ENCODE peak calls at places on chromosomes 7 and 10, in four cellular contexts. G is endothelial cell of umbilical vein, K is GM12878, E is K562. Q is an unnamed sample.

GRCh38 chr10:51048792-51049191 is 25.5 kb upstream of the PRKG1 start:
- DNase-seq in G (no peak), K (no peak), E (no peak), Q (no peak)

GRCh38 chr7:116161733-116162132 is 48.6 kb upstream of the TES start:
- DNase-seq in G (no peak), K (no peak), E (no peak), Q (no peak)

GRCh38 chr7:153043440-153043839 is 283.9 kb downstream of the ACTR3B start:
- DNase-seq in G (no peak), K (no peak), E (no peak), Q (no peak)

GRCh38 chr10:70722820-70723424 is 50.6 kb downstream of the ADAMTS14 start:
- DNase-seq in G (no peak), K (no peak), E (no peak), Q (peak)

GRCh38 chr10:13470270-13470669 is 58.5 kb downstream of the BEND7 start:
- DNase-seq in G (no peak), K (no peak), E (no peak), Q (no peak)

GRCh38 chr7:135519871-135520270 is 10.0 kb upstream of the CNOT4 start:
- DNase-seq in G (no peak), K (no peak), E (no peak), Q (no peak)

GRCh38 chr7:137417464-137417863 is 73.9 kb upstream of the PTN start:
- DNase-seq in G (no peak), K (no peak), E (no peak), Q (no peak)

GRCh38 chr10:124744047-124744687 is at the start of gene FAM53B:
- DNase-seq in G (peak), K (no peak), E (peak), Q (peak)

DNA sequence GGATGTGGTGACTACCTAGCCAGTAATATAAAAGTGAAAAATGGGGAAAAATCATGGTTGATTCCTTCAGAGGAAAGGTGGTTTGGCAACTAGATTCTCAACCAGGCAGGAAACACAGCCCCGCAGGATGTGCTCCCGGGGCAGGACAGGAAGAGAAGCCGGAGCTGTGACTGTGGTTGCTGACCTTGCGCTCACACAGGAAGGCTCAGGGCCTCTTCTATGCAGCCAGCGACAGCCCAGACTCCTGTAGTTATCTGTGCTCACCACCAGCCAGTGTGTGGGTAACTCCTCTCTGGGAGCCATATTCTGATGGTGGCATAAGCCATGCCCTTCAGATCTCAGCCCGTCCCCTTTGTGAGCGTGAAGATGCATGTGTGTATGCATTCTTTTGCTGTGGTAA is 138.2 kb downstream of the RNF216 start:
- DNase-seq in G (peak), K (no peak), E (no peak), Q (no peak)
- TF ChIP-seq FOS in G (peak), K (no peak), E (no peak), Q (no peak)

GRCh38 chr10:6050801-6051445 is 11.2 kb downstream of the IL2RA start:
- DNase-seq in G (no peak), K (peak), E (peak), Q (peak)
- TF ChIP-seq FOS in G (no peak), K (no peak), E (no peak), Q (no peak)

DNA sequence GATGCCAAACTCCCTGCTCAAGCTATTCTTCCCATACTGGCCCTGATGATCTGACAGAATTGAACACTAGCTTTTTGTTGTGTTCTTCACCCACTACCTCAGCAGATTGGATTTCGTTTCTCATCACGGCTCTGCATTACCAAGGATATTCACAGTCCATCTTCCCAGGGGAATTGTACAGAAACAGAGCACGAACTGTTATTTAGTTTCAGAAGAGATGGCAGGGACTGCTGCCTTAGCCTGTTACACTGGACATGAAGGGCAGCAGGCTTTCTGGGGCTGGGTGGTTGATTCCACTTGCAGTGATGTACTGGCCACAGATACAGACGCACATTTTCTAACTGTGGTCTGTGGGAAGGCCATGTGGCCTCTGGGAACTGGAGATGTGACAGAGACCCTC is 82.0 kb downstream of the RNF216 start:
- DNase-seq in G (no peak), K (no peak), E (no peak), Q (peak)
- TF ChIP-seq FOS in G (no peak), K (no peak), E (no peak), Q (no peak)

GRCh38 chr10:52740155-52740549 is 32.4 kb downstream of the MBL2 start:
- DNase-seq in G (no peak), K (no peak), E (no peak), Q (no peak)

GRCh38 chr10:52740913-52741675 is 31.5 kb downstream of the MBL2 start:
- DNase-seq in G (peak), K (no peak), E (peak), Q (peak)

GRCh38 chr10:52741851-52742250 is 30.7 kb downstream of the MBL2 start:
- DNase-seq in G (no peak), K (no peak), E (no peak), Q (no peak)

GRCh38 chr10:52744057-52744819 is 28.3 kb downstream of the MBL2 start:
- DNase-seq in G (no peak), K (no peak), E (no peak), Q (no peak)

GRCh38 chr10:52742723-52743122 is 29.9 kb downstream of the MBL2 start:
- DNase-seq in G (no peak), K (no peak), E (no peak), Q (no peak)
- TF ChIP-seq FOS in G (no peak), K (no peak), E (no peak), Q (no peak)

DNA sequence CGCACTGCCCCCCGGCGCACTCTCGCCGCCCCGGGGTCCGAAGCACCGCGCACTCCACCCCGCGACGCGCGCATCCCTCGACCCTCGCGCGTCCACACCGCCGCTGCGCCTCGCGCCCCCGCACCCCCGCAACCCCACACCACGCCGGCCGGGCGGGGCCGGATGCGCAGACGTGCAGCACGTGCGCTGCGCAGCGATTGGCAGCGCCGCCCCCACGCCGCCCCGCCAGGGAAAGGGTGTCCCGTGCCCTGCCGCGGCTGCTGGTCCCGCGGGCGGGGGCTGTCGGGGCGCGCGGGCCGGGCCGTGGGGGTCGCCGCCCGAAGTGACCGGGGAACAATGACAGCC is 53.7 kb upstream of the KDM7A start:
- DNase-seq in G (no peak), K (no peak), E (no peak), Q (no peak)
- TF ChIP-seq FOS in G (no peak), K (no peak), E (no peak), Q (no peak)

DNA sequence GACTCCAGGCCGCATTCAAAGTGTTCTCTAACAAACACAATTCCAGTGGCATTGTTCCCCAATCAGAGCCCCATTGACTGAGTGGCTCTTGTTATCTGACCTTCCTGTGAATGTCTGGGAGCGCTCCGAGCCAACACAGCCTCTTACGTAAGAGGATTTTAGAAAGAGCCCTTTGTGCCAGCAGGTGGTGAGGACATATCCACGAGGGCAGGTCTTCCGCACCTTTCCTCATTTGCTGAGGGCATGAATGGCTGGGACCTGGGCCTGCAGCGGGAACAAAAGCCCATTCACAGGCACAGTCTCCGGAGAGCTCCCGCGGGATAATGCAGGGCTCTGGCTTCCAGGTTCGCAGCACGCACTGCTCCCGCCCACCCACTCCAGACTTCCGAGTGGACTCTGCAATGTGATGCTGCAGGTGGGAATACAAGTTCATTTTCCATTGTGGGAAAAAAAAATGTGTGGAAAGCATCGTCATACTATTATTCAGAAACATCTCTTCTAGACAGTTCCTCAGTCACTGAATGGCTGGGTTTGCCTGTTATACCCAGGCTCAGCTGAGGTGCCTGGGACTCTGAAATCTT is 295.0 kb upstream of the IGFBP3 start:
- DNase-seq in G (no peak), K (no peak), E (no peak), Q (no peak)
- TF ChIP-seq FOS in G (no peak), K (no peak), E (no peak), Q (no peak)